ENCODE peak calls at places on chromosome 3, in ten cellular contexts. One of them, this sample, is unnamed.

GRCh38 chr3:39809995-39810595 is 686 bp downstream of the MYRIP start:
- DNase-seq in tibial artery: no peak
- DNase-seq in stimulated activated CD4-positive, alpha-beta T cell treated with anti-CD3 and anti-CD28 coated beads, Interleukin-15, amount 100 ng/mL, for 1 hour: no peak
- DNase-seq in GM04504: no peak
- DNase-seq in NCI-H1092 treated with DMSO at 0.1 percent for 48 hours: no peak
- DNase-seq in right lobe of liver: no peak
- DNase-seq in activated naive CD4-positive, alpha-beta T cell: no peak
- DNase-seq in frontal cortex: no peak
- DNase-seq in psoas muscle: peak; percentile 42
- DNase-seq in left colon: peak; percentile 23
- DNase-seq in this sample: no peak

GRCh38 chr3:133472242-133472641 is 72.4 kb downstream of the BFSP2 start:
- DNase-seq in NCI-H1092 treated with DMSO at 0.1 percent for 48 hours: no peak
- DNase-seq in psoas muscle: no peak
- DNase-seq in GM04504: no peak
- DNase-seq in tibial artery: no peak
- DNase-seq in right lobe of liver: no peak
- DNase-seq in stimulated activated CD4-positive, alpha-beta T cell treated with anti-CD3 and anti-CD28 coated beads, Interleukin-15, amount 100 ng/mL, for 1 hour: no peak
- DNase-seq in left colon: peak; percentile 71
- DNase-seq in activated naive CD4-positive, alpha-beta T cell: no peak
- DNase-seq in frontal cortex: no peak
- DNase-seq in this sample: no peak

GRCh38 chr3:159821737-159822136 is 166.9 kb upstream of the IL12A start:
- DNase-seq in activated naive CD4-positive, alpha-beta T cell: no peak
- DNase-seq in GM04504: no peak
- DNase-seq in left colon: no peak
- DNase-seq in tibial artery: no peak
- DNase-seq in NCI-H1092 treated with DMSO at 0.1 percent for 48 hours: no peak
- DNase-seq in psoas muscle: no peak
- DNase-seq in stimulated activated CD4-positive, alpha-beta T cell treated with anti-CD3 and anti-CD28 coated beads, Interleukin-15, amount 100 ng/mL, for 1 hour: no peak
- DNase-seq in frontal cortex: no peak
- DNase-seq in right lobe of liver: no peak
- DNase-seq in this sample: no peak

GRCh38 chr3:60609446-60609845 is 641.8 kb downstream of the FHIT start:
- DNase-seq in NCI-H1092 treated with DMSO at 0.1 percent for 48 hours: no peak
- DNase-seq in left colon: no peak
- DNase-seq in psoas muscle: no peak
- DNase-seq in activated naive CD4-positive, alpha-beta T cell: no peak
- DNase-seq in frontal cortex: no peak
- DNase-seq in GM04504: no peak
- DNase-seq in stimulated activated CD4-positive, alpha-beta T cell treated with anti-CD3 and anti-CD28 coated beads, Interleukin-15, amount 100 ng/mL, for 1 hour: no peak
- DNase-seq in tibial artery: no peak
- DNase-seq in right lobe of liver: no peak
- DNase-seq in this sample: peak; percentile 7

GRCh38 chr3:130932979-130933378 is 39.1 kb downstream of the ATP2C1 start:
- DNase-seq in activated naive CD4-positive, alpha-beta T cell: no peak
- DNase-seq in NCI-H1092 treated with DMSO at 0.1 percent for 48 hours: no peak
- DNase-seq in frontal cortex: no peak
- DNase-seq in GM04504: no peak
- DNase-seq in left colon: no peak
- DNase-seq in psoas muscle: no peak
- DNase-seq in tibial artery: no peak
- DNase-seq in stimulated activated CD4-positive, alpha-beta T cell treated with anti-CD3 and anti-CD28 coated beads, Interleukin-15, amount 100 ng/mL, for 1 hour: no peak
- DNase-seq in right lobe of liver: no peak
- DNase-seq in this sample: no peak

GRCh38 chr3:14548321-14548729 is 8.2 kb upstream of the GRIP2 start:
- DNase-seq in right lobe of liver: no peak
- DNase-seq in psoas muscle: peak; percentile 88
- DNase-seq in stimulated activated CD4-positive, alpha-beta T cell treated with anti-CD3 and anti-CD28 coated beads, Interleukin-15, amount 100 ng/mL, for 1 hour: no peak
- DNase-seq in NCI-H1092 treated with DMSO at 0.1 percent for 48 hours: peak; percentile 66
- DNase-seq in GM04504: no peak
- DNase-seq in tibial artery: no peak
- DNase-seq in left colon: peak; percentile 66
- DNase-seq in activated naive CD4-positive, alpha-beta T cell: no peak
- DNase-seq in frontal cortex: peak; percentile 69
- DNase-seq in this sample: no peak

GRCh38 chr3:131699001-131699400 is 196.2 kb upstream of the MRPL3 start:
- DNase-seq in activated naive CD4-positive, alpha-beta T cell: no peak
- DNase-seq in right lobe of liver: no peak
- DNase-seq in psoas muscle: no peak
- DNase-seq in tibial artery: no peak
- DNase-seq in NCI-H1092 treated with DMSO at 0.1 percent for 48 hours: no peak
- DNase-seq in stimulated activated CD4-positive, alpha-beta T cell treated with anti-CD3 and anti-CD28 coated beads, Interleukin-15, amount 100 ng/mL, for 1 hour: no peak
- DNase-seq in left colon: no peak
- DNase-seq in GM04504: no peak
- DNase-seq in frontal cortex: no peak
- DNase-seq in this sample: no peak

GRCh38 chr3:68904578-68904977 is 27.8 kb downstream of the TAFA4 start:
- DNase-seq in stimulated activated CD4-positive, alpha-beta T cell treated with anti-CD3 and anti-CD28 coated beads, Interleukin-15, amount 100 ng/mL, for 1 hour: no peak
- DNase-seq in psoas muscle: no peak
- DNase-seq in frontal cortex: no peak
- DNase-seq in NCI-H1092 treated with DMSO at 0.1 percent for 48 hours: no peak
- DNase-seq in tibial artery: no peak
- DNase-seq in GM04504: no peak
- DNase-seq in right lobe of liver: no peak
- DNase-seq in activated naive CD4-positive, alpha-beta T cell: no peak
- DNase-seq in left colon: no peak
- DNase-seq in this sample: no peak

GRCh38 chr3:115469649-115470048 is 153.7 kb upstream of the GAP43 start:
- DNase-seq in NCI-H1092 treated with DMSO at 0.1 percent for 48 hours: peak; percentile 72
- DNase-seq in activated naive CD4-positive, alpha-beta T cell: no peak
- DNase-seq in tibial artery: no peak
- DNase-seq in left colon: no peak
- DNase-seq in psoas muscle: no peak
- DNase-seq in right lobe of liver: no peak
- DNase-seq in GM04504: no peak
- DNase-seq in stimulated activated CD4-positive, alpha-beta T cell treated with anti-CD3 and anti-CD28 coated beads, Interleukin-15, amount 100 ng/mL, for 1 hour: no peak
- DNase-seq in frontal cortex: no peak
- DNase-seq in this sample: no peak

GRCh38 chr3:177195941-177196472 is 1.3 kb downstream of the TBL1XR1 start:
- DNase-seq in frontal cortex: no peak
- DNase-seq in tibial artery: no peak
- DNase-seq in psoas muscle: no peak
- DNase-seq in activated naive CD4-positive, alpha-beta T cell: no peak
- DNase-seq in left colon: no peak
- DNase-seq in NCI-H1092 treated with DMSO at 0.1 percent for 48 hours: peak; percentile 64
- DNase-seq in stimulated activated CD4-positive, alpha-beta T cell treated with anti-CD3 and anti-CD28 coated beads, Interleukin-15, amount 100 ng/mL, for 1 hour: no peak
- DNase-seq in GM04504: no peak
- DNase-seq in right lobe of liver: no peak
- DNase-seq in this sample: no peak

GRCh38 chr3:57974796-57975388 is 33.3 kb upstream of the FLNB start:
- DNase-seq in tibial artery: no peak
- DNase-seq in stimulated activated CD4-positive, alpha-beta T cell treated with anti-CD3 and anti-CD28 coated beads, Interleukin-15, amount 100 ng/mL, for 1 hour: no peak
- DNase-seq in psoas muscle: no peak
- DNase-seq in NCI-H1092 treated with DMSO at 0.1 percent for 48 hours: no peak
- DNase-seq in activated naive CD4-positive, alpha-beta T cell: no peak
- DNase-seq in GM04504: peak; percentile 94
- DNase-seq in frontal cortex: no peak
- DNase-seq in left colon: no peak
- DNase-seq in right lobe of liver: no peak
- DNase-seq in this sample: peak; percentile 99

GRCh38 chr3:112376996-112377395 is 44.0 kb downstream of the CD200 start:
- DNase-seq in tibial artery: no peak
- DNase-seq in right lobe of liver: no peak
- DNase-seq in psoas muscle: no peak
- DNase-seq in left colon: no peak
- DNase-seq in activated naive CD4-positive, alpha-beta T cell: no peak
- DNase-seq in NCI-H1092 treated with DMSO at 0.1 percent for 48 hours: no peak
- DNase-seq in stimulated activated CD4-positive, alpha-beta T cell treated with anti-CD3 and anti-CD28 coated beads, Interleukin-15, amount 100 ng/mL, for 1 hour: no peak
- DNase-seq in GM04504: no peak
- DNase-seq in frontal cortex: no peak
- DNase-seq in this sample: peak; percentile 94

GRCh38 chr3:56916697-56917336 is 115.1 kb upstream of the ARHGEF3 start:
- DNase-seq in right lobe of liver: no peak
- DNase-seq in NCI-H1092 treated with DMSO at 0.1 percent for 48 hours: no peak
- DNase-seq in GM04504: no peak
- DNase-seq in frontal cortex: no peak
- DNase-seq in left colon: no peak
- DNase-seq in tibial artery: no peak
- DNase-seq in psoas muscle: no peak
- DNase-seq in activated naive CD4-positive, alpha-beta T cell: no peak
- DNase-seq in stimulated activated CD4-positive, alpha-beta T cell treated with anti-CD3 and anti-CD28 coated beads, Interleukin-15, amount 100 ng/mL, for 1 hour: no peak
- DNase-seq in this sample: no peak

GRCh38 chr3:163490119-163490518 is 1588.2 kb downstream of the SI start:
- DNase-seq in NCI-H1092 treated with DMSO at 0.1 percent for 48 hours: no peak
- DNase-seq in left colon: peak; percentile 20
- DNase-seq in psoas muscle: no peak
- DNase-seq in activated naive CD4-positive, alpha-beta T cell: no peak
- DNase-seq in GM04504: peak; percentile 2
- DNase-seq in frontal cortex: no peak
- DNase-seq in stimulated activated CD4-positive, alpha-beta T cell treated with anti-CD3 and anti-CD28 coated beads, Interleukin-15, amount 100 ng/mL, for 1 hour: no peak
- DNase-seq in right lobe of liver: peak; percentile 59
- DNase-seq in tibial artery: no peak
- DNase-seq in this sample: no peak

GRCh38 chr3:189557824-189558223 is 73.4 kb upstream of the TP63 start:
- DNase-seq in psoas muscle: no peak
- DNase-seq in NCI-H1092 treated with DMSO at 0.1 percent for 48 hours: no peak
- DNase-seq in stimulated activated CD4-positive, alpha-beta T cell treated with anti-CD3 and anti-CD28 coated beads, Interleukin-15, amount 100 ng/mL, for 1 hour: no peak
- DNase-seq in GM04504: no peak
- DNase-seq in activated naive CD4-positive, alpha-beta T cell: no peak
- DNase-seq in tibial artery: no peak
- DNase-seq in right lobe of liver: no peak
- DNase-seq in left colon: no peak
- DNase-seq in frontal cortex: no peak
- DNase-seq in this sample: no peak

GRCh38 chr3:41652931-41653330 is 309.0 kb downstream of the ULK4 start:
- DNase-seq in GM04504: no peak
- DNase-seq in activated naive CD4-positive, alpha-beta T cell: no peak
- DNase-seq in right lobe of liver: no peak
- DNase-seq in left colon: no peak
- DNase-seq in frontal cortex: no peak
- DNase-seq in NCI-H1092 treated with DMSO at 0.1 percent for 48 hours: no peak
- DNase-seq in psoas muscle: no peak
- DNase-seq in stimulated activated CD4-positive, alpha-beta T cell treated with anti-CD3 and anti-CD28 coated beads, Interleukin-15, amount 100 ng/mL, for 1 hour: no peak
- DNase-seq in tibial artery: no peak
- DNase-seq in this sample: no peak

GRCh38 chr3:195906865-195907729 is 1.3 kb downstream of the TNK2 start:
- DNase-seq in activated naive CD4-positive, alpha-beta T cell: peak; percentile 15
- DNase-seq in stimulated activated CD4-positive, alpha-beta T cell treated with anti-CD3 and anti-CD28 coated beads, Interleukin-15, amount 100 ng/mL, for 1 hour: peak; percentile 50
- DNase-seq in frontal cortex: peak; percentile 35
- DNase-seq in right lobe of liver: no peak
- DNase-seq in psoas muscle: peak; percentile 85
- DNase-seq in NCI-H1092 treated with DMSO at 0.1 percent for 48 hours: peak; percentile 26
- DNase-seq in tibial artery: no peak
- DNase-seq in GM04504: no peak
- DNase-seq in left colon: peak; percentile 52
- DNase-seq in this sample: no peak

GRCh38 chr3:184565421-184566211 is 4.0 kb downstream of the EPHB3 start:
- DNase-seq in activated naive CD4-positive, alpha-beta T cell: no peak
- DNase-seq in psoas muscle: no peak
- DNase-seq in left colon: peak; percentile 77
- DNase-seq in GM04504: peak; percentile 77
- DNase-seq in right lobe of liver: no peak
- DNase-seq in frontal cortex: no peak
- DNase-seq in NCI-H1092 treated with DMSO at 0.1 percent for 48 hours: no peak
- DNase-seq in tibial artery: no peak
- DNase-seq in stimulated activated CD4-positive, alpha-beta T cell treated with anti-CD3 and anti-CD28 coated beads, Interleukin-15, amount 100 ng/mL, for 1 hour: no peak
- DNase-seq in this sample: no peak

GRCh38 chr3:49158792-49159191 is 7.3 kb downstream of the CCDC71 start:
- DNase-seq in frontal cortex: no peak
- DNase-seq in tibial artery: no peak
- DNase-seq in stimulated activated CD4-positive, alpha-beta T cell treated with anti-CD3 and anti-CD28 coated beads, Interleukin-15, amount 100 ng/mL, for 1 hour: no peak
- DNase-seq in GM04504: no peak
- DNase-seq in left colon: no peak
- DNase-seq in NCI-H1092 treated with DMSO at 0.1 percent for 48 hours: no peak
- DNase-seq in psoas muscle: no peak
- DNase-seq in activated naive CD4-positive, alpha-beta T cell: no peak
- DNase-seq in right lobe of liver: no peak
- DNase-seq in this sample: no peak

GRCh38 chr3:186965141-186965879 is 35.0 kb downstream of the ST6GAL1 start:
- DNase-seq in psoas muscle: no peak
- DNase-seq in left colon: no peak
- DNase-seq in frontal cortex: no peak
- DNase-seq in stimulated activated CD4-positive, alpha-beta T cell treated with anti-CD3 and anti-CD28 coated beads, Interleukin-15, amount 100 ng/mL, for 1 hour: no peak
- DNase-seq in GM04504: no peak
- DNase-seq in tibial artery: peak; percentile 49
- DNase-seq in right lobe of liver: no peak
- DNase-seq in NCI-H1092 treated with DMSO at 0.1 percent for 48 hours: no peak
- DNase-seq in activated naive CD4-positive, alpha-beta T cell: no peak
- DNase-seq in this sample: no peak

GRCh38 chr3:147113293-147114045 is 292.9 kb downstream of the ZIC4 start:
- DNase-seq in frontal cortex: no peak
- DNase-seq in right lobe of liver: no peak
- DNase-seq in left colon: no peak
- DNase-seq in GM04504: peak; percentile 79
- DNase-seq in activated naive CD4-positive, alpha-beta T cell: no peak
- DNase-seq in tibial artery: no peak
- DNase-seq in stimulated activated CD4-positive, alpha-beta T cell treated with anti-CD3 and anti-CD28 coated beads, Interleukin-15, amount 100 ng/mL, for 1 hour: no peak
- DNase-seq in NCI-H1092 treated with DMSO at 0.1 percent for 48 hours: no peak
- DNase-seq in psoas muscle: no peak
- DNase-seq in this sample: peak; percentile 83

GRCh38 chr3:194740859-194741486 is 55.3 kb downstream of the FAM43A start:
- DNase-seq in activated naive CD4-positive, alpha-beta T cell: no peak
- DNase-seq in right lobe of liver: no peak
- DNase-seq in psoas muscle: no peak
- DNase-seq in left colon: no peak
- DNase-seq in frontal cortex: no peak
- DNase-seq in GM04504: no peak
- DNase-seq in NCI-H1092 treated with DMSO at 0.1 percent for 48 hours: no peak
- DNase-seq in stimulated activated CD4-positive, alpha-beta T cell treated with anti-CD3 and anti-CD28 coated beads, Interleukin-15, amount 100 ng/mL, for 1 hour: no peak
- DNase-seq in tibial artery: no peak
- DNase-seq in this sample: peak; percentile 20

GRCh38 chr3:354433-354832 is 157.9 kb downstream of the CHL1 start:
- DNase-seq in activated naive CD4-positive, alpha-beta T cell: no peak
- DNase-seq in stimulated activated CD4-positive, alpha-beta T cell treated with anti-CD3 and anti-CD28 coated beads, Interleukin-15, amount 100 ng/mL, for 1 hour: no peak
- DNase-seq in GM04504: peak; percentile 7
- DNase-seq in tibial artery: no peak
- DNase-seq in left colon: no peak
- DNase-seq in frontal cortex: no peak
- DNase-seq in NCI-H1092 treated with DMSO at 0.1 percent for 48 hours: peak; percentile 37
- DNase-seq in right lobe of liver: no peak
- DNase-seq in psoas muscle: no peak
- DNase-seq in this sample: no peak

GRCh38 chr3:70539908-70540307 is 227.5 kb upstream of the MDFIC2 start:
- DNase-seq in right lobe of liver: no peak
- DNase-seq in tibial artery: no peak
- DNase-seq in NCI-H1092 treated with DMSO at 0.1 percent for 48 hours: no peak
- DNase-seq in activated naive CD4-positive, alpha-beta T cell: no peak
- DNase-seq in GM04504: no peak
- DNase-seq in stimulated activated CD4-positive, alpha-beta T cell treated with anti-CD3 and anti-CD28 coated beads, Interleukin-15, amount 100 ng/mL, for 1 hour: no peak
- DNase-seq in frontal cortex: no peak
- DNase-seq in left colon: no peak
- DNase-seq in psoas muscle: no peak
- DNase-seq in this sample: no peak

GRCh38 chr3:46664188-46664970 is 29.1 kb downstream of the ALS2CL start:
- DNase-seq in tibial artery: no peak
- DNase-seq in GM04504: no peak
- DNase-seq in left colon: no peak
- DNase-seq in activated naive CD4-positive, alpha-beta T cell: no peak
- DNase-seq in right lobe of liver: peak; percentile 42
- DNase-seq in NCI-H1092 treated with DMSO at 0.1 percent for 48 hours: no peak
- DNase-seq in psoas muscle: peak; percentile 45
- DNase-seq in frontal cortex: peak; percentile 12
- DNase-seq in stimulated activated CD4-positive, alpha-beta T cell treated with anti-CD3 and anti-CD28 coated beads, Interleukin-15, amount 100 ng/mL, for 1 hour: no peak
- DNase-seq in this sample: no peak

GRCh38 chr3:71680588-71680987 is 44.6 kb downstream of the EIF4E3 start:
- DNase-seq in frontal cortex: no peak
- DNase-seq in psoas muscle: no peak
- DNase-seq in left colon: no peak
- DNase-seq in stimulated activated CD4-positive, alpha-beta T cell treated with anti-CD3 and anti-CD28 coated beads, Interleukin-15, amount 100 ng/mL, for 1 hour: no peak
- DNase-seq in tibial artery: no peak
- DNase-seq in NCI-H1092 treated with DMSO at 0.1 percent for 48 hours: no peak
- DNase-seq in right lobe of liver: no peak
- DNase-seq in GM04504: peak; percentile 44
- DNase-seq in activated naive CD4-positive, alpha-beta T cell: no peak
- DNase-seq in this sample: no peak

GRCh38 chr3:137000039-137000438 is 42.3 kb downstream of the IL20RB start:
- DNase-seq in GM04504: no peak
- DNase-seq in frontal cortex: no peak
- DNase-seq in tibial artery: no peak
- DNase-seq in stimulated activated CD4-positive, alpha-beta T cell treated with anti-CD3 and anti-CD28 coated beads, Interleukin-15, amount 100 ng/mL, for 1 hour: no peak
- DNase-seq in psoas muscle: no peak
- DNase-seq in right lobe of liver: no peak
- DNase-seq in NCI-H1092 treated with DMSO at 0.1 percent for 48 hours: no peak
- DNase-seq in activated naive CD4-positive, alpha-beta T cell: no peak
- DNase-seq in left colon: no peak
- DNase-seq in this sample: no peak